ENCODE peak calls at places on chromosomes 4 and X, in nine cellular contexts. G is lung, B is endodermal cell, N is HFF-Myc, F is uterus, V is right lobe of liver, Z is thoracic aorta, T is MM.1S, W is fibroblast of lung. Y is an unnamed sample.

GRCh38 chr4:15562623-15563022 is 92.5 kb downstream of the FBXL5 start:
- DNase-seq in F (no peak), W (no peak), T (no peak), V (no peak), Z (no peak), N (no peak), B (no peak), G (no peak), Y (no peak)

GRCh38 chr4:128228021-128228571 is 59.5 kb downstream of the PGRMC2 start:
- DNase-seq in V (no peak), Z (no peak), B (no peak), T (no peak), N (no peak), W (peak), G (no peak), F (no peak), Y (no peak)

GRCh38 chr4:157165935-157166334 is 54.6 kb upstream of the GRIA2 start:
- DNase-seq in N (no peak), W (no peak), F (no peak), Z (no peak), B (no peak), V (no peak), T (peak), G (no peak), Y (no peak)

GRCh38 chr4:69750346-69750745 is 10.1 kb downstream of the SULT1B1 start:
- DNase-seq in W (no peak), N (no peak), T (no peak), Z (no peak), B (no peak), V (no peak), F (no peak), G (no peak), Y (no peak)

GRCh38 chrX:103941201-103941975 is 21.0 kb upstream of the TMSB15B start:
- DNase-seq in V (no peak), G (no peak), Z (no peak), F (no peak), N (no peak), W (peak), T (peak), B (no peak), Y (peak)

GRCh38 chr4:8189551-8190466 is 9.3 kb upstream of the SH3TC1 start:
- DNase-seq in T (no peak), F (no peak), B (no peak), V (no peak), N (no peak), W (no peak), Z (no peak), G (no peak), Y (no peak)

GRCh38 chr4:137960371-137961050 is 281.6 kb downstream of the SLC7A11 start:
- DNase-seq in V (no peak), Z (no peak), B (no peak), F (no peak), T (no peak), W (peak), G (no peak), N (peak), Y (no peak)

GRCh38 chr4:102578819-102579218 is 77.7 kb downstream of the NFKB1 start:
- DNase-seq in Z (no peak), F (no peak), T (no peak), V (no peak), B (peak), G (no peak), N (no peak), W (no peak), Y (peak)

GRCh38 chr4:46993075-46994006 is at the start of gene GABRA4:
- DNase-seq in N (no peak), B (peak), V (no peak), W (peak), T (no peak), Z (no peak), G (no peak), F (no peak), Y (no peak)

GRCh38 chrX:56795309-56795868 is 66.3 kb downstream of the NBDY start:
- DNase-seq in V (no peak), F (no peak), Z (no peak), W (no peak), B (peak), N (no peak), G (no peak), T (no peak), Y (no peak)

GRCh38 chr4:12041828-12042227 is 613.1 kb upstream of the HS3ST1 start:
- DNase-seq in W (no peak), B (no peak), Z (no peak), F (no peak), N (no peak), G (no peak), V (no peak), T (peak), Y (peak)

GRCh38 chrX:155313766-155314165 is 20.6 kb downstream of the CLIC2 start:
- DNase-seq in T (no peak), B (peak), N (no peak), F (no peak), G (no peak), Z (no peak), W (no peak), V (no peak), Y (no peak)

GRCh38 chr4:17082186-17082585 is 183.7 kb upstream of the LDB2 start:
- DNase-seq in B (no peak), T (no peak), G (no peak), Z (no peak), F (no peak), W (peak), V (no peak), N (no peak), Y (no peak)

GRCh38 chr4:163866728-163867313 is 372.3 kb downstream of the TMA16 start:
- DNase-seq in F (no peak), B (no peak), V (no peak), Z (no peak), W (peak), T (peak), G (no peak), N (no peak), Y (no peak)

GRCh38 chr4:56958111-56958517 is 19.3 kb downstream of the NOA1 start:
- DNase-seq in Z (peak), G (peak), V (peak), W (peak), N (no peak), T (no peak), B (no peak), F (peak), Y (no peak)

GRCh38 chrX:13688772-13689518 is at the start of gene RAB9A:
- DNase-seq in T (peak), F (peak), V (peak), B (peak), W (peak), N (no peak), Z (peak), G (peak), Y (peak)

GRCh38 chrX:63713510-63713909 is 71.5 kb downstream of the ARHGEF9 start:
- DNase-seq in T (no peak), W (peak), N (no peak), B (peak), Z (no peak), V (no peak), F (no peak), G (peak), Y (no peak)

GRCh38 chr4:64497526-64497925 is 88.3 kb upstream of the TECRL start:
- DNase-seq in Z (no peak), G (no peak), F (no peak), W (peak), T (no peak), N (no peak), V (no peak), B (no peak), Y (no peak)

GRCh38 chrX:31658360-31658759 is 586.5 kb upstream of the FTHL17 start:
- DNase-seq in Z (no peak), B (no peak), W (peak), F (no peak), V (no peak), N (no peak), G (no peak), T (peak), Y (peak)

GRCh38 chr4:146981651-146982050 is 36.0 kb upstream of the TTC29 start:
- DNase-seq in F (no peak), G (no peak), V (no peak), T (no peak), W (peak), N (no peak), Z (no peak), B (no peak), Y (no peak)

GRCh38 chr4:81566076-81566663 is 94.5 kb upstream of the RASGEF1B start:
- DNase-seq in Z (no peak), F (no peak), T (no peak), N (no peak), G (no peak), B (no peak), W (no peak), V (peak), Y (no peak)

GRCh38 chr4:7876096-7876993 is 63.3 kb downstream of the AFAP1 start:
- DNase-seq in Z (no peak), W (peak), G (no peak), F (peak), B (peak), N (no peak), T (no peak), V (no peak), Y (no peak)

GRCh38 chr4:7775396-7775795 is 164.3 kb downstream of the AFAP1 start:
- DNase-seq in W (no peak), Z (no peak), V (no peak), B (no peak), N (no peak), F (no peak), T (no peak), G (no peak), Y (no peak)

GRCh38 chr4:185925910-185926360 is 113.9 kb upstream of the SORBS2 start:
- DNase-seq in F (no peak), B (no peak), T (no peak), G (no peak), N (no peak), V (no peak), W (no peak), Z (no peak), Y (no peak)

GRCh38 chrX:37921758-37922157 is 74.4 kb upstream of the DYNLT3 start:
- DNase-seq in T (no peak), W (peak), B (no peak), Z (no peak), N (peak), V (no peak), F (no peak), G (no peak), Y (no peak)

GRCh38 chr4:152100378-152101201 is 339.8 kb upstream of the GATB start:
- DNase-seq in B (no peak), T (no peak), G (no peak), Z (no peak), W (no peak), F (no peak), V (no peak), N (no peak), Y (no peak)
- H3K4me3 ChIP-seq in B (no peak), T (no peak), G (no peak), Z (no peak), W (no peak), F (no peak), V (no peak), N (no peak), Y (peak)

DNA sequence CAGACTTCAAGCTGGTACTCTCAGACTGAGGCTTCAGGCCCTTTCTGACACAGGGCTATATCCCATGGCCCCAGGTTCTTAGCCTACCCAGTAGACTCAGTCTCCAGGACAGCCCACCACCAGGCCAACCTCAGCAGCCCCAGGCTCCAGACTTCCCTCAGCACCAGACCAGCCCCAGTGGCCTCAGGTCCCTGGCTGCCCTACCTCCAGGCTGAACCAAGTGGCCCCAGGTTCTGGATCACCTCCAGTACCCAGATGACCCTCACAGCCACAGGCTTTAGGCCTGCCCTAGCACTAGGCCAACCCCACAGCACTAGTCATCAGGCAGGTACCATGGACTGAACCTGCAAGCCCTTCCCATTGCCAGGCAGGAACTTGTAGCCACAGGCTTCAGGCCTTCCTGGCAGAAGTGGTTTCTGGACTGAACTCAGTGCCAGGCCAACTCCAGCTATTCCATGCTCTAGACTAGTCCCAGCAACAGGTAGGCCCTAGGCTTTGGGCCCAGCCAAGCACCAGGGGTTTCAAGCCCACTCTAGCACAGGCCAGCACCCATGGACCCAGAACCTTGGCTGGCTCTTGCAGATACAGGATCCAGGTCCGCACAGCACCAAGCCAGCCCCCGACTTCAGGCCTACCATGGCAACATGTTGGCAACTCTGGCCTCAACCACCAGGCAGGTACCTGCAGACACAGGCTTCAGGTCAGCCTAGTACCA is 45.7 kb upstream of the MAGED4 start:
- DNase-seq in Z (no peak), W (no peak), N (no peak), B (no peak), V (no peak), G (no peak), F (no peak), T (no peak), Y (no peak)
- H3K4me3 ChIP-seq in Z (no peak), W (no peak), N (no peak), B (no peak), V (no peak), G (no peak), F (no peak), T (no peak), Y (no peak)

DNA sequence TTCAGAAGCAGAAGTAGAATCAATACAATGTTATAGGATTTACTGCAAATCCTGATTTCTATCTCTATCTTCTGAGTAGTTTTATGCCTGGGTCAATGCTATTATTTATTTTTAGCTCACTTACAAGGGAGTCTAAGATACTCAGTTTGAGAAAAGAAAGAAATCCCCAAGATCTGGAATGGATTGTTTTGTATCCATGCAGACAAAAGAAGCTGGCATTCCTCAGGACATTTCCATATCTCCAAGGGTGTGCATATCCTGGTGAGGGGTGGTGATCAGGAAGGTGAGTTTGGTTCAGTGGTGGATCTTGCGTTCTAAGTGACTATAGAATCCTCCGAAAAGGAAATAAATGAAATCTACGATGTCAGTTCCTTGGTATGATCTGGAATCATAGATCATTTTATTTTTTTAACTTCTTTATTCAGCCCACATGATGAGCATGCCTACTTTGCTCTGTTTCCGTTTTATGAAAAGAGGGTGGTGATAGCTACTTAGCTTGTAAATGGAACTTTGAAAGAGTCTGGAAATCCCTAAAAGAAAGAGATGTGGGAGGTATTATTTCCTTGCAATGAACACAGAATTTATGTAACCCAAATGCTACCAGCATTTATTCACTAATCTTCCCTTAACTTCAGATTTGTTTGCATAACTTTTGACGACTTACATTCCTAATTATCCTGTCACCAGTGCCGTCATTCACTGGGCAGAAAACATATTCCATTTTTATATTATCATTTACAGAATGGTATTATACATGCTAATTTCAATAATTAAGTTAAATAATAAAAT is 81.1 kb upstream of the RAPGEF2 start:
- DNase-seq in F (no peak), Z (no peak), N (no peak), T (no peak), W (no peak), G (no peak), B (peak), V (no peak), Y (no peak)
- H3K4me3 ChIP-seq in F (no peak), Z (no peak), N (no peak), T (no peak), W (no peak), G (no peak), B (no peak), V (no peak), Y (no peak)

GRCh38 chrX:22141061-22141460 is 108.9 kb downstream of the PHEX start:
- DNase-seq in G (no peak), T (no peak), N (no peak), B (no peak), Z (no peak), W (no peak), V (no peak), F (no peak), Y (no peak)

GRCh38 chrX:22134681-22135080 is 102.6 kb downstream of the PHEX start:
- DNase-seq in B (no peak), V (no peak), T (no peak), F (no peak), G (no peak), Z (no peak), W (peak), N (no peak), Y (no peak)

GRCh38 chrX:22136711-22137110 is 104.6 kb downstream of the PHEX start:
- DNase-seq in W (no peak), B (no peak), F (no peak), Z (no peak), G (no peak), N (no peak), V (no peak), T (no peak), Y (no peak)

GRCh38 chrX:22135994-22136684 is 104.0 kb downstream of the PHEX start:
- DNase-seq in Z (no peak), N (no peak), G (no peak), V (no peak), W (peak), F (peak), B (no peak), T (peak), Y (peak)

DNA sequence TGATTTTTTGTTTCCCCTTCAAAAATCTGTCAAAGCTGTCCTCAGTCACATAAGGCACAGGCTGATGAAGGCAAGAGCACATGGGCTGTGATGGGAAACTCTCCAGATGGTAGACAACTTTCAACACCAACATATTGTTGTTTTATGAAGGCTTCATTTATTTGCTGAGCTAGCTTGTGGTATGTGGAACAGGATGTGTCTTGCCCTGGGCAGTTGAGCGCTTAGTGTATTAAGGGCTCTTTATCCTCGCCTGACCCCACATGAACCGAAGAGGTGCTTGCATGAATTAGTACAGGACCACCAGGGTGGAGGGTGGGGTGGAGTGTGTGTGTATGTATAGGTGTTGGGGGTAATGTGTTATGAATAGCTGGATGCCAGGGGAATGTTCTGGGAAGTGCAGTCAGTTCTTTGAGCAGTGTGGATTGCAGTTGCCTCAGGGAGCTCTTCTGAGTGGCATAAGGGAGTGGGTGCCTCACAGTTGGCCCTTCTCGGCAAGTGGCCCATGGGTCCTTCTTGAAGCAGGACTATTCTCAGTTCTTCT is 103.1 kb downstream of the PHEX start:
- DNase-seq in T (peak), F (no peak), B (no peak), Z (no peak), G (no peak), N (peak), V (no peak), W (peak), Y (no peak)
- H3K4me3 ChIP-seq in T (no peak), F (no peak), B (no peak), Z (no peak), G (no peak), N (no peak), V (no peak), W (no peak), Y (no peak)

GRCh38 chrX:1394731-1395501 is 3.0 kb upstream of the SLC25A6 start:
- DNase-seq in N (no peak), W (no peak), T (no peak), B (peak), V (peak), Z (no peak), F (no peak), G (no peak), Y (no peak)
- H3K4me3 ChIP-seq in N (peak), W (peak), T (no peak), B (peak), V (no peak), Z (no peak), F (no peak), G (no peak), Y (no peak)